ENCODE peak calls at places on chromosomes 5 and 9, in six cellular contexts. E is neural progenitor cell, I is thyroid gland, V is hepatocyte, O is aorta, S is ascending aorta. Q is an unnamed sample. For H3K4me1, the result is how much of the 10 kb centered on the place peaks cover.

GRCh38 chr5:140107312-140108092 is 6.4 kb upstream of the PURA start:
- DNase-seq in E (peak), S (peak), V (peak), O (peak), I (peak), Q (peak)

GRCh38 chr5:151923865-151924264 is 786 bp downstream of the GLRA1 start:
- DNase-seq in S (no peak), O (no peak), E (peak), V (no peak), I (no peak), Q (peak)

GRCh38 chr5:125607018-125607417 is 816.2 kb upstream of the GRAMD2B start:
- DNase-seq in V (no peak), O (no peak), S (no peak), I (no peak), E (no peak), Q (no peak)

GRCh38 chr9:126108240-126108639 is 218.4 kb upstream of the MVB12B start:
- DNase-seq in O (no peak), V (peak), I (no peak), S (no peak), E (peak), Q (no peak)

GRCh38 chr5:26434688-26435087 is 603.7 kb downstream of the CDH9 start:
- DNase-seq in O (no peak), E (no peak), S (no peak), I (no peak), V (no peak), Q (no peak)

GRCh38 chr5:173028811-173029327 is 27.3 kb upstream of the CREBRF start:
- DNase-seq in V (no peak), E (no peak), S (no peak), I (no peak), O (no peak), Q (no peak)

GRCh38 chr9:127562841-127563523 is 49.1 kb upstream of the STXBP1 start:
- DNase-seq in V (no peak), O (peak), I (peak), S (no peak), E (no peak), Q (no peak)

GRCh38 chr5:68189613-68190012 is 25.9 kb upstream of the PIK3R1 start:
- DNase-seq in S (no peak), V (no peak), E (no peak), I (no peak), O (no peak), Q (no peak)

GRCh38 chr5:15533124-15533893 is 33.3 kb downstream of the FBXL7 start:
- DNase-seq in S (no peak), O (no peak), I (no peak), E (no peak), V (no peak), Q (no peak)

GRCh38 chr9:132946216-132946615 is 1.8 kb upstream of the TSC1 start:
- DNase-seq in I (no peak), E (no peak), S (no peak), V (no peak), O (no peak), Q (no peak)

GRCh38 chr9:137174722-137175293 is 3.0 kb upstream of the TMEM210 start:
- DNase-seq in O (no peak), I (no peak), V (no peak), E (peak), S (no peak), Q (peak)

GRCh38 chr5:90193185-90193822 is 216.3 kb downstream of the CETN3 start:
- DNase-seq in S (no peak), V (no peak), O (peak), E (no peak), I (no peak), Q (peak)

GRCh38 chr5:171162602-171163001 is 146.4 kb upstream of the TLX3 start:
- DNase-seq in V (peak), I (no peak), S (no peak), E (peak), O (no peak), Q (peak)

GRCh38 chr9:21096172-21096900 is 18.6 kb upstream of the IFNB1 start:
- DNase-seq in I (peak), S (no peak), E (no peak), V (no peak), O (no peak), Q (no peak)

GRCh38 chr5:53095931-53096525 is 13.5 kb downstream of the MOCS2 start:
- DNase-seq in S (no peak), E (peak), V (peak), I (peak), O (no peak), Q (peak)

GRCh38 chr9:133935328-133936040 is 56.6 kb downstream of the VAV2 start:
- DNase-seq in S (no peak), I (peak), E (no peak), O (no peak), V (peak), Q (no peak)

GRCh38 chr9:78694950-78695349 is 398.0 kb downstream of the PSAT1 start:
- DNase-seq in V (no peak), E (no peak), O (no peak), I (no peak), S (no peak), Q (no peak)

GRCh38 chr9:126705311-126705766 is 91.6 kb downstream of the LMX1B start:
- DNase-seq in S (no peak), I (peak), O (peak), E (peak), V (peak), Q (peak)

GRCh38 chr5:142862585-142862984 is 92.4 kb downstream of the ARHGAP26 start:
- DNase-seq in S (no peak), I (no peak), V (no peak), O (no peak), E (no peak), Q (peak)

GRCh38 chr5:142863856-142864255 is 93.7 kb downstream of the ARHGAP26 start:
- DNase-seq in O (no peak), V (peak), E (no peak), S (no peak), I (no peak), Q (no peak)

GRCh38 chr5:142860291-142860690 is 90.1 kb downstream of the ARHGAP26 start:
- DNase-seq in S (no peak), E (no peak), I (no peak), V (no peak), O (no peak), Q (no peak)

GRCh38 chr5:142859037-142859436 is 88.9 kb downstream of the ARHGAP26 start:
- DNase-seq in V (no peak), S (no peak), O (no peak), E (no peak), I (no peak), Q (no peak)

GRCh38 chr5:142861011-142861410 is 90.8 kb downstream of the ARHGAP26 start:
- DNase-seq in E (no peak), V (no peak), O (no peak), I (no peak), S (no peak), Q (no peak)
- H3K4me1 ChIP-seq in E (under half), V (under half), O (under half), I (under half), S (under half), Q (under half)

DNA sequence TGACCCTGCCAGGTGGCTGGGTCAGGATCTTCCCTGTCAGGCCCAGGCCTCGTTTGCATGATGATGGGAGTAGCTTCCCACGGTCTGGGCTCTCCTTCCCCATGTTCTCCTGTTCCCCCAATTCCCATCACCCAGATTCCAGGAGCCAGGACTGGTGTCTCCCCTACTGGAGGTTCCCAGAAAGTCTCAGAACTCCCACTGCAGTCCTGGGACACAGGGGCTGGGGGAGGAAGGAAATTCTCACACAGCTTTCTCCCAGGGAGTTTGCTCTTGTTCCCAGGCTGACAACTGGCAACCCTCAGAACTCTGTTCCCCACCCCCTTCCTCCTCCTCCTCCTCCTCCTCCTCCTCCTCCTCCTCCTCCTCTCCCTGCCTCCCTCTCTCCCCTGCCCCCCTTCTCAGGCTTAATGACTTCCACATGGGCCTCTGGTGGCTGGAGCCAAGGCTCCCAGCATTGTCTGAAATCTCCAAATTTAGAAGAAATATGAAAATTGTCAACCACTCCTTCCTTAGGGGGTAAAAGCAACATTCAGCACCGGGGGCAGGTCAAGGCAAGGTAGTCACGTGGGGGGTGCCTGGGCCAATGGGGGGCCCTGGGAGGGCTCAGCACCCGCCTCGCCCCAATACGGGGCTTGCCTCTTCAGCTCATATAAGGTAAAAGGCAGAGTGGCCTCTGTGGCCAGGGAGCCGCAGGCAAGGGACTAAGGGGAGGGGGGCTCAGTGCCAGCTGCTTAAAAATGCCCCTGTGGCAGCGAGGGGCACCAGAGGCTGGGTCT is 27.3 kb upstream of the IL17B start:
- DNase-seq in E (peak), O (peak), S (peak), I (no peak), V (no peak), Q (peak)
- H3K4me3 ChIP-seq in E (no peak), O (peak), S (peak), I (peak), V (no peak), Q (no peak)

DNA sequence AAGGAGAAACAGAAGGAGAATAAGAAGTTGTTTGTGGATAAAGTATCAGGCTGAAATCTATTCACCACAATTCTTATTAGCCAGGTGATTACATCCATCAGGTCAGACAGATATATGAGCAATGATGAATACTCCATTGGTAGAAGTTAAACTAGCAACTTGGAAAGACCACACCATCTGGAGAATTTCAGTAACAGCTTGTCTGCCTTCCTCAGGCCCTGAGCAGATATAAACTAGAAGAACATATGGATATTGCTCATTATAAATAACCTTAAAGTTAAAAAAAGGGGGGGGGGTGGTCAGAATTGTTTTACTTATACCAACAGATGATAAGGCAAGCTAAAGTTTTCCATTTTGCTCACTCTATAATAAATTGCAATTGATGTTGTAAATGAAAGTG is 10.4 kb downstream of the DAB2 start:
- DNase-seq in I (no peak), S (no peak), O (no peak), E (no peak), V (no peak), Q (no peak)
- H3K4me1 ChIP-seq in I (under half), S (under half), O (under half), E (under half), V (under half), Q (under half)

DNA sequence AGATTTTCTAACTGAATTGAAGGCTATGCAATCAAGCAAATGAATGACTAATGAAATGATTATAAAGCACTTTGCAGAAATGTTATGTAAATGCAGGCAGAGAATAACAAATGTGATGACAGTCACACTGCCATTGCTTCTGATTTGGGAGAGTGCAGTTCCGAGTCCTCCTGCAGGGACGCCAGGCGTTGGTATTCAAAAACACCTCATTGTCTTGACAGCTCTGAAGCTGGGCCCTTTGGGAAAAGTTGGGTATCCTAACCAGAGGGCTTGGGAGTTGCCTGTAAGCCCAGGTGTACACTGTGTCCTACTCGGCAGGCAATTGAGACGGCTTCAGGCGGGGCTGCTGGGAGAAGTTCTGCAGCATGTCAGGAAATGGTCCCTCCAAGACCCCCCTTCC is 57.8 kb downstream of the C5orf15 start:
- DNase-seq in O (no peak), V (no peak), E (peak), I (no peak), S (no peak), Q (no peak)
- H3K4me3 ChIP-seq in O (no peak), V (no peak), E (no peak), I (no peak), S (no peak), Q (no peak)

GRCh38 chr5:1405121-1405520 is 40.1 kb downstream of the SLC6A3 start:
- DNase-seq in V (no peak), S (no peak), O (peak), I (no peak), E (no peak), Q (no peak)

GRCh38 chr5:1402611-1403255 is 42.5 kb downstream of the SLC6A3 start:
- DNase-seq in I (no peak), V (no peak), O (peak), E (no peak), S (no peak), Q (no peak)

GRCh38 chr5:1404062-1404461 is 41.2 kb downstream of the SLC6A3 start:
- DNase-seq in O (peak), V (no peak), S (no peak), E (no peak), I (no peak), Q (no peak)

GRCh38 chr5:1406681-1407640 is 38.3 kb downstream of the SLC6A3 start:
- DNase-seq in E (no peak), V (no peak), S (no peak), I (no peak), O (peak), Q (no peak)

DNA sequence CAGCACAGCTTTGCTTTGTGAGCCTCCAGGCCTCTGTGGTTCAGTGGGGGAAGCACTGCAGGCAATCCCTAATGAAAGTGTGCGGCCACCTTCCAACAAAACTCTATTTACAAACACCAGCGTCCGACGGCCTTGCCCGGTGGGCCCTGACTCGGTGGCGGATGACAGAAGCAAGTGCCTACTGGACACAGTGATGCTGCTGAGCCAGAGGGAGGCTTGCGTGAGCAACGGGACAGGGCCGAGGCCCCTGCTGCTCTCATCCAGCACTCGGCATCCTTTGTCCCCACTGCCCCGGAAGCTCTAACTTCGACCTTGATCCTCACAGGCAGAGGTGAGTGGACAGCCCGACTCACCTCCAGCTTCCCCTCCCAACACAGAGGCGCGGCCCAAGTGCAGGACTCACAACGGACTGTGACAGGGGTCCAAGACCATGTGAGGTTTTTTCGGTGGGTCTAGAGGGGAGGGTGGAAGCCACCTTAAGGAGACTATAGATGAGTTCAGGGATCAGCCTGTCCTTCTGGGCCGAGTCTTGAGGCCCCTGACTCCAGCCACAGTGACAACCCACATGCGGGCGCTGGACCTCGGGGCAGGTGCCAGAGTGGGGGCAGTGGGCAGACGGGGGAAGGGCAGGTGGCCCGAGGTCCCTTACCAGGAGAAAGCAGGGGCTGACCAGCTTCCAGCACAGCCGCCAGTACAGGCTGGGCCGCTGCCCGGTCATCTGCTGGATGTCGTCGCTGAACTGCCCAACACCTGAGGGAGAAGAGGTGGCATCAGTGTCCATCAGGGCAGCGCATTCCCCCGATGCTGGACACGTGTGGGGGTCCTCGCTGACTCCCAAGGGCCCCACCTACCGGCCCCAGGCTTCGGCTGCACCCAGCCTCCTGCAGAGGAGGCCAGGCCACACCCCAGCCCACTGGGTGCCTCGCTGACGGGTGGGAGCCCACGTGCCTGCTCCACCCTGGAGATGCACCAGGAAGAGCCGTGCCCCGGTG is 39.4 kb downstream of the SLC6A3 start:
- DNase-seq in O (peak), E (no peak), S (no peak), I (no peak), V (no peak), Q (no peak)
- H3K4me1 ChIP-seq in O (under half), E (under half), S (under half), I (under half), V (under half), Q (under half)

GRCh38 chr9:37079370-37080164 is 40.8 kb upstream of the ZCCHC7 start:
- DNase-seq in V (peak), E (peak), O (peak), S (peak), I (peak), Q (peak)

GRCh38 chr9:37085233-37085632 is 35.1 kb upstream of the ZCCHC7 start:
- DNase-seq in V (no peak), I (no peak), S (no peak), E (no peak), O (no peak), Q (no peak)

GRCh38 chr9:37083654-37084053 is 36.7 kb upstream of the ZCCHC7 start:
- DNase-seq in V (no peak), S (no peak), O (no peak), I (no peak), E (no peak), Q (peak)

GRCh38 chr9:37082214-37082765 is 38.1 kb upstream of the ZCCHC7 start:
- DNase-seq in E (no peak), V (no peak), I (no peak), O (no peak), S (no peak), Q (no peak)
- H3K4me3 ChIP-seq in E (no peak), V (no peak), I (no peak), O (no peak), S (no peak), Q (no peak)

GRCh38 chr5:164860896-164861295 is 1355.5 kb downstream of the MAT2B start:
- DNase-seq in O (no peak), I (no peak), E (no peak), S (no peak), V (no peak), Q (no peak)
- H3K4me1 ChIP-seq in O (under half), I (under half), E (under half), S (under half), V (under half), Q (under half)

DNA sequence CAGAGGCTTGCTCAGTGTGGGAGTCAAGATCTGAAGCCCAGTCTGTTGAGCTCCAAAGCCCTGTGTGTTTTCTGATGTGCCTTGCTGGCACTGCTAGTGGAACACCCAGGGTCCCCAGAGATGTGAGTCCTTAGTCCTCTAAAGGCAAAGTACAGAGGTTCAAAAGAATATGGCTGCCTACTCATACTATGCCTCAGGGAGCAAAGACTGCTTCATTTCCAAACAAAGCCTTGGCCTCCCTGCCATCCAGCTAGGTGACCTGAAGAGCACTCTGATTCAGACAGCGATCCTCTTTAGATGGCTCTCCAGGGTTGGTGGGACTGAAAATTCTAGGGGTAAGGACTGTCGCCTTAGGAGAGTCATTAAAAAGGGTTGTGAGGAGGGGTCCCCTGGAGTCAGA is 2.0 kb downstream of the PRLR start:
- DNase-seq in V (no peak), I (no peak), E (no peak), S (no peak), O (no peak), Q (no peak)
- H3K4me3 ChIP-seq in V (no peak), I (no peak), E (no peak), S (no peak), O (no peak), Q (no peak)

Q was measured in A673.